ENCODE peak calls at places on chromosome 4, in nine cellular contexts. I, H, P, L, R, C, Y, K and F are unnamed samples.

GRCh38 chr4:16862688-16863087 is 35.8 kb downstream of the LDB2 start:
- DNase-seq in I (peak; percentile 67), H (no peak), P (no peak), L (no peak), R (no peak), C (no peak), Y (peak; percentile 47), K (no peak), F (no peak)

GRCh38 chr4:21117771-21118170 is 417.5 kb downstream of the PACRGL start:
- DNase-seq in I (peak; percentile 68), H (no peak), P (no peak), L (no peak), R (no peak), C (no peak), Y (no peak), K (no peak), F (no peak)

GRCh38 chr4:156521631-156522030 is 450.0 kb downstream of the PDGFC start:
- DNase-seq in I (no peak), H (no peak), P (no peak), L (no peak), R (no peak), C (no peak), Y (no peak), K (no peak), F (no peak)

GRCh38 chr4:92872604-92873003 is 568.8 kb downstream of the GRID2 start:
- DNase-seq in I (no peak), H (no peak), P (no peak), L (no peak), R (no peak), C (no peak), Y (no peak), K (no peak), F (no peak)

GRCh38 chr4:154743683-154744340 is at the start of gene LRAT:
- DNase-seq in I (no peak), H (peak; percentile 72), P (no peak), L (peak; percentile 79), R (no peak), C (peak; percentile 83), Y (no peak), K (peak; percentile 72), F (peak; percentile 21)

GRCh38 chr4:94349193-94349592 is 6.6 kb upstream of the HPGDS start:
- DNase-seq in I (peak; percentile 55), H (no peak), P (no peak), L (no peak), R (no peak), C (no peak), Y (no peak), K (no peak), F (no peak)

GRCh38 chr4:143488684-143489083 is 24.8 kb upstream of the SMARCA5 start:
- DNase-seq in I (no peak), H (peak; percentile 28), P (no peak), L (no peak), R (no peak), C (no peak), Y (no peak), K (no peak), F (no peak)

GRCh38 chr4:77695769-77696168 is 90.1 kb downstream of the CXCL13 start:
- DNase-seq in I (peak; percentile 98), H (peak; percentile 91), P (no peak), L (no peak), R (no peak), C (no peak), Y (no peak), K (no peak), F (no peak)

GRCh38 chr4:79820427-79820826 is 252.6 kb downstream of the ANTXR2 start:
- DNase-seq in I (no peak), H (no peak), P (no peak), L (no peak), R (no peak), C (no peak), Y (no peak), K (no peak), F (no peak)

GRCh38 chr4:52657630-52658501 is 1.2 kb downstream of the USP46 start:
- DNase-seq in I (peak; percentile 39), H (peak; percentile 47), P (peak; percentile 5), L (no peak), R (no peak), C (no peak), Y (peak; percentile 28), K (peak; percentile 51), F (no peak)

GRCh38 chr4:123662827-123663226 is 266.2 kb downstream of the SPRY1 start:
- DNase-seq in I (no peak), H (no peak), P (no peak), L (no peak), R (no peak), C (no peak), Y (no peak), K (no peak), F (no peak)

GRCh38 chr4:165394275-165394674 is 15.5 kb downstream of the CPE start:
- DNase-seq in I (peak; percentile 88), H (peak; percentile 6), P (no peak), L (no peak), R (no peak), C (no peak), Y (no peak), K (no peak), F (no peak)

GRCh38 chr4:41799126-41799525 is 50.6 kb upstream of the PHOX2B start:
- DNase-seq in I (no peak), H (no peak), P (no peak), L (no peak), R (no peak), C (no peak), Y (no peak), K (no peak), F (no peak)

GRCh38 chr4:41792166-41792565 is 43.6 kb upstream of the PHOX2B start:
- DNase-seq in I (no peak), H (peak; percentile 15), P (no peak), L (no peak), R (no peak), C (no peak), Y (no peak), K (no peak), F (no peak)

GRCh38 chr4:41795796-41796195 is 47.3 kb upstream of the PHOX2B start:
- DNase-seq in I (no peak), H (no peak), P (no peak), L (no peak), R (no peak), C (no peak), Y (no peak), K (no peak), F (no peak)

GRCh38 chr4:41797260-41797659 is 48.7 kb upstream of the PHOX2B start:
- DNase-seq in I (no peak), H (no peak), P (no peak), L (no peak), R (no peak), C (no peak), Y (no peak), K (no peak), F (no peak)

GRCh38 chr4:41796545-41797210 is 48.2 kb upstream of the PHOX2B start:
- DNase-seq in I (no peak), H (no peak), P (no peak), L (no peak), R (no peak), C (no peak), Y (no peak), K (no peak), F (no peak)
- H3K4me3 ChIP-seq in I (no peak overlapping the region), H (no peak overlapping the region), P (no peak overlapping the region), L (no peak overlapping the region), R (no peak overlapping the region), C (no peak overlapping the region), Y (no peak overlapping the region), K (no peak overlapping the region), F (no peak overlapping the region)

GRCh38 chr4:9916937-9917336 is 104.4 kb downstream of the SLC2A9 start:
- DNase-seq in I (no peak), H (no peak), P (no peak), L (no peak), R (no peak), C (no peak), Y (no peak), K (no peak), F (no peak)

GRCh38 chr4:9916346-9916745 is 105.0 kb downstream of the SLC2A9 start:
- DNase-seq in I (no peak), H (no peak), P (no peak), L (no peak), R (no peak), C (no peak), Y (no peak), K (no peak), F (no peak)

GRCh38 chr4:9919047-9919446 is 102.2 kb downstream of the SLC2A9 start:
- DNase-seq in I (no peak), H (no peak), P (no peak), L (no peak), R (no peak), C (no peak), Y (no peak), K (no peak), F (no peak)

GRCh38 chr4:9918475-9918874 is 102.8 kb downstream of the SLC2A9 start:
- DNase-seq in I (no peak), H (no peak), P (no peak), L (no peak), R (no peak), C (no peak), Y (no peak), K (no peak), F (no peak)

GRCh38 chr4:9913846-9914245 is 107.5 kb downstream of the SLC2A9 start:
- DNase-seq in I (no peak), H (no peak), P (no peak), L (no peak), R (no peak), C (no peak), Y (no peak), K (no peak), F (no peak)
- TF ChIP-seq CTCF in I (no peak), H (no peak), P (no peak), L (no peak), R (no peak), C (no peak), Y (no peak), K (no peak), F (no peak)

DNA sequence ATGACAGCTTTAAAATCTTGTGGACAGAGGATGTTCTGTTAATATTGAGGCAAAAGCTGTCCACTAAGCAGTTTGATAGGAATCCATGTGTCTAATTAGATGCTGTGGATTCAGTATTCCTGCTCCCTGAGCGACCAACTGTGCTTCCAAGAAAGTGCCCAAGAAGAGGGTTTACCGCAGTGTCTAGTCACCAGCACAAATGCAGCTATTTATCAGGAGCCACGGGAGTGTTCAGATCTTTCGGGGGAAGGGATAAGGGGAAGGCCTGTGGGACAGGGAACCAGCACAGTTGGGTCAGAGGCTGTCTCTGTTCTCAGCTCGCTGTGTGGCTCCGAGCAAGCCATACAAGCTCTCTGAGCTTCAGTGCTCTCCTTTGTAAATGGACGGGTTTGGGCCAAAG is 132.9 kb downstream of the AFAP1 start:
- DNase-seq in I (peak; percentile 63), H (no peak), P (no peak), L (no peak), R (no peak), C (no peak), Y (no peak), K (no peak), F (no peak)
- H3K4me1 ChIP-seq in I (peaks cover 29% of the 10 kb centered on the region), H (peaks cover 32% of the 10 kb centered on the region), P (no peaks in the 10 kb centered on the region), L (peaks cover 67% of the 10 kb centered on the region), R (no peaks in the 10 kb centered on the region), C (no peaks in the 10 kb centered on the region), Y (no peaks in the 10 kb centered on the region), K (peaks cover 14% of the 10 kb centered on the region), F (peaks cover 76% of the 10 kb centered on the region)

DNA sequence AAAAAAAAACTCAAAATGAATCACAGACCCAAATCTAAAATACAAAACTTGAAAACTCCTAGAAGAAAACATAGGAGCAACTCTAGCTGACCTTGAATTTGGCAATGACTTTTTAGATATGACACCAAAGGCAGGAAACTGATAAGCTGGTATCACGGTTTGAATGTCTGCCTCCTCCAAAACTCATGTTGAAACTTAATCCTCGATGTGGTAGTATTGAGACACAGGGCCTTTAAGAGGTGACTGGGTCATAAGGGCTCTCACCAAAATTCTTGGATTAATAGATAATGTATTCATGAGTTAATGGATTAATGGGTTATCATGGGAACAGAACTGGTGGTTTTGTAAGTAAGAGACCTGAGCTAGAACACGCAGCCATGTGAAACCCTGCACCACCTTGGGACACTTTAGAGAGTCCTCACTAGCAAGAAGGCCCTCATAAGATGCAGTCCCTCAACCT is 40.5 kb downstream of the FRYL start:
- DNase-seq in I (no peak), H (no peak), P (no peak), L (no peak), R (no peak), C (no peak), Y (no peak), K (no peak), F (no peak)
- H3K4me3 ChIP-seq in I (no peak overlapping the region), H (no peak overlapping the region), P (no peak overlapping the region), L (no peak overlapping the region), R (no peak overlapping the region), C (no peak overlapping the region), Y (no peak overlapping the region), K (no peak overlapping the region), F (no peak overlapping the region)